ENCODE peak calls at places on chromosomes 7 and 10, in ten cellular contexts. W is effector memory CD4-positive, alpha-beta T cell; Q is amniotic stem cell; H is iPS-NIHi11; X is RPMI7951; M is activated CD8-positive, alpha-beta memory T cell treated with anti-CD3 and anti-CD28 coated beads for 1 hour; E is left ventricle myocardium superior; Z is GM18507; Y is effector CD4-positive, alpha-beta T cell; L is T-helper 2 cell. F is an unnamed sample.

GRCh38 chr10:11871470-11871869 is 48.3 kb downstream of the PROSER2 start:
- DNase-seq in W (no peak), Q (no peak), H (no peak), X (no peak), M (no peak), E (no peak), Z (no peak), Y (no peak), L (no peak), F (no peak)

GRCh38 chr10:126459032-126459831 is 71.0 kb upstream of the ADAM12 start:
- DNase-seq in W (no peak), Q (no peak), H (no peak), X (peak), M (no peak), E (no peak), Z (no peak), Y (no peak), L (no peak), F (no peak)

GRCh38 chr7:78530351-78530750 is 731.8 kb downstream of the PHTF2 start:
- DNase-seq in W (no peak), Q (peak), H (no peak), X (peak), M (no peak), E (no peak), Z (no peak), Y (no peak), L (no peak), F (no peak)

GRCh38 chr7:42693722-42694121 is 218.1 kb downstream of the C7orf25 start:
- DNase-seq in W (no peak), Q (no peak), H (no peak), X (no peak), M (no peak), E (peak), Z (no peak), Y (no peak), L (no peak), F (no peak)

GRCh38 chr10:61902448-61903183 is 1.1 kb downstream of the ARID5B start:
- DNase-seq in W (peak), Q (no peak), H (peak), X (peak), M (peak), E (no peak), Z (no peak), Y (peak), L (peak), F (peak)

GRCh38 chr10:95560288-95561199 is 627 bp downstream of the SORBS1 start:
- DNase-seq in W (peak), Q (no peak), H (peak), X (peak), M (peak), E (peak), Z (peak), Y (peak), L (peak), F (peak)

GRCh38 chr7:134831862-134832261 is 52.4 kb downstream of the CALD1 start:
- DNase-seq in W (no peak), Q (no peak), H (no peak), X (peak), M (no peak), E (peak), Z (no peak), Y (no peak), L (no peak), F (no peak)

GRCh38 chr7:95509199-95509598 is 23.5 kb downstream of the ASB4 start:
- DNase-seq in W (no peak), Q (no peak), H (peak), X (peak), M (no peak), E (no peak), Z (no peak), Y (no peak), L (no peak), F (no peak)

GRCh38 chr7:132249591-132249971 is 326.7 kb downstream of the PLXNA4 start:
- DNase-seq in W (no peak), Q (no peak), H (peak), X (peak), M (no peak), E (no peak), Z (no peak), Y (no peak), L (no peak), F (peak)

GRCh38 chr10:113802997-113803396 is 50.9 kb downstream of the DCLRE1A start:
- DNase-seq in W (no peak), Q (no peak), H (no peak), X (no peak), M (no peak), E (no peak), Z (no peak), Y (no peak), L (no peak), F (peak)

GRCh38 chr10:102710604-102711003 is 3.6 kb downstream of the ARL3 start:
- DNase-seq in W (peak), Q (peak), H (no peak), X (peak), M (no peak), E (no peak), Z (no peak), Y (no peak), L (no peak), F (no peak)

GRCh38 chr7:131949659-131950058 is 393.2 kb upstream of the PODXL start:
- DNase-seq in W (no peak), Q (no peak), H (no peak), X (no peak), M (no peak), E (no peak), Z (no peak), Y (no peak), L (no peak), F (no peak)

GRCh38 chr7:22549667-22550513 is 49.9 kb upstream of the STEAP1B start:
- DNase-seq in W (no peak), Q (no peak), H (peak), X (peak), M (no peak), E (no peak), Z (no peak), Y (peak), L (no peak), F (no peak)

GRCh38 chr10:123287594-123288247 is 133.5 kb downstream of the BUB3 start:
- DNase-seq in W (no peak), Q (no peak), H (no peak), X (peak), M (no peak), E (no peak), Z (no peak), Y (no peak), L (no peak), F (no peak)

GRCh38 chr10:92857904-92858514 is 9.7 kb downstream of the EXOC6 start:
- DNase-seq in W (no peak), Q (no peak), H (no peak), X (no peak), M (no peak), E (no peak), Z (no peak), Y (no peak), L (no peak), F (no peak)

GRCh38 chr10:133159950-133160812 is at the start of gene KNDC1:
- DNase-seq in W (peak), Q (no peak), H (peak), X (peak), M (no peak), E (peak), Z (no peak), Y (no peak), L (no peak), F (no peak)

GRCh38 chr7:92133737-92134270 is 473 bp downstream of the CYP51A1 start:
- DNase-seq in W (peak), Q (peak), H (peak), X (peak), M (peak), E (peak), Z (peak), Y (peak), L (peak), F (peak)

GRCh38 chr10:108039821-108040584 is 875.5 kb upstream of the SORCS1 start:
- DNase-seq in W (no peak), Q (no peak), H (no peak), X (no peak), M (no peak), E (no peak), Z (no peak), Y (no peak), L (no peak), F (no peak)

GRCh38 chr10:102962259-102962658 is 44.2 kb downstream of the CNNM2 start:
- DNase-seq in W (no peak), Q (no peak), H (no peak), X (no peak), M (no peak), E (no peak), Z (no peak), Y (no peak), L (no peak), F (no peak)

GRCh38 chr7:103712991-103713778 is 267.2 kb upstream of the SLC26A5 start:
- DNase-seq in W (no peak), Q (no peak), H (no peak), X (no peak), M (no peak), E (no peak), Z (no peak), Y (no peak), L (no peak), F (no peak)

GRCh38 chr7:5553298-5553877 is 129.8 kb upstream of the TNRC18 start:
- DNase-seq in W (no peak), Q (no peak), H (peak), X (peak), M (no peak), E (no peak), Z (no peak), Y (no peak), L (no peak), F (peak)

GRCh38 chr7:22952306-22953011 is 61.5 kb downstream of the HYCC1 start:
- DNase-seq in W (no peak), Q (no peak), H (no peak), X (no peak), M (no peak), E (no peak), Z (no peak), Y (no peak), L (no peak), F (no peak)

GRCh38 chr7:72805526-72806494 is 22.2 kb downstream of the TYW1B start:
- DNase-seq in W (no peak), Q (no peak), H (no peak), X (peak), M (no peak), E (no peak), Z (no peak), Y (no peak), L (no peak), F (no peak)

F was measured in small intestine.